ENCODE peak calls at places on chromosomes 11 and 22, in seven cellular contexts. Q is GM23338, A is HCT116, E is SK-N-SH, N is PC-3, L is OCI-LY7, C is MM.1S. Y is an unnamed sample.

GRCh38 chr22:23278883-23279675 is 98.8 kb downstream of the BCR start:
- DNase-seq in Q (no peak), A (no peak), E (no peak), N (peak; percentile 49), L (no peak), C (no peak), Y (no peak)

GRCh38 chr11:99069831-99070444 is 49.2 kb downstream of the CNTN5 start:
- DNase-seq in Q (peak; percentile 45), A (no peak), E (no peak), N (peak; percentile 39), L (no peak), C (peak; percentile 82), Y (peak; percentile 49)

GRCh38 chr11:47376543-47377371 is 1.6 kb downstream of the SPI1 start:
- DNase-seq in Q (peak; percentile 37), A (no peak), E (peak; percentile 27), N (no peak), L (peak; percentile 50), C (no peak), Y (no peak)

GRCh38 chr11:65867284-65868071 is 5.1 kb downstream of the EFEMP2 start:
- DNase-seq in Q (peak; percentile 72), A (no peak), E (peak; percentile 73), N (no peak), L (peak; percentile 54), C (no peak), Y (no peak)

GRCh38 chr22:33811686-33812085 is 108.6 kb downstream of the LARGE1 start:
- DNase-seq in Q (peak; percentile 24), A (no peak), E (no peak), N (no peak), L (no peak), C (no peak), Y (peak; percentile 51)

GRCh38 chr11:61507962-61508824 is at the start of gene LRRC10B:
- DNase-seq in Q (peak; percentile 95), A (peak; percentile 52), E (peak; percentile 93), N (no peak), L (no peak), C (no peak), Y (peak; percentile 79)

GRCh38 chr11:86799680-86800075 is 664 bp upstream of the PRSS23 start:
- DNase-seq in Q (peak; percentile 41), A (no peak), E (peak; percentile 40), N (no peak), L (no peak), C (no peak), Y (no peak)

GRCh38 chr11:123122341-123122740 is 60.4 kb upstream of the HSPA8 start:
- DNase-seq in Q (no peak), A (no peak), E (peak; percentile 48), N (no peak), L (no peak), C (no peak), Y (peak; percentile 66)

GRCh38 chr11:28439403-28439802 is 331.2 kb downstream of the METTL15 start:
- DNase-seq in Q (no peak), A (no peak), E (no peak), N (no peak), L (no peak), C (no peak), Y (no peak)

GRCh38 chr11:94803491-94803890 is 35.3 kb downstream of the AMOTL1 start:
- DNase-seq in Q (no peak), A (no peak), E (no peak), N (no peak), L (no peak), C (no peak), Y (no peak)

GRCh38 chr22:25623310-25623734 is 58.8 kb downstream of the GRK3 start:
- DNase-seq in Q (no peak), A (no peak), E (no peak), N (no peak), L (peak; percentile 2), C (no peak), Y (no peak)
- TF ChIP-seq EZH2phosphoT487 in Q (no peak), A (no peak), E (no peak), N (no peak), L (no peak), C (no peak), Y (no peak)

GRCh38 chr11:73182824-73183321 is 35.2 kb upstream of the P2RY2 start:
- DNase-seq in Q (peak; percentile 21), A (no peak), E (no peak), N (no peak), L (no peak), C (no peak), Y (peak; percentile 55)
- TF ChIP-seq CTCF in Q (peak; percentile 40), A (no peak), E (no peak), N (peak; percentile 16), L (no peak), C (no peak), Y (peak; percentile 10)

GRCh38 chr11:69923641-69924307 is 104.6 kb upstream of the FGF3 start:
- DNase-seq in Q (no peak), A (no peak), E (no peak), N (no peak), L (no peak), C (no peak), Y (no peak)

GRCh38 chr11:69924308-69925161 is 105.3 kb upstream of the FGF3 start:
- DNase-seq in Q (no peak), A (no peak), E (no peak), N (no peak), L (no peak), C (no peak), Y (no peak)

GRCh38 chr11:69925366-69926196 is 106.4 kb upstream of the FGF3 start:
- DNase-seq in Q (no peak), A (no peak), E (peak; percentile 68), N (no peak), L (no peak), C (no peak), Y (no peak)

GRCh38 chr11:69928124-69928523 is 108.9 kb upstream of the FGF3 start:
- DNase-seq in Q (no peak), A (no peak), E (no peak), N (no peak), L (no peak), C (no peak), Y (no peak)

GRCh38 chr11:69926376-69927050 is 107.3 kb upstream of the FGF3 start:
- DNase-seq in Q (no peak), A (no peak), E (no peak), N (no peak), L (no peak), C (no peak), Y (no peak)
- H3K9me2 ChIP-seq in Q (no peaks in the 10 kb centered on the region), A (no peaks in the 10 kb centered on the region), E (no peaks in the 10 kb centered on the region), N (no peaks in the 10 kb centered on the region), L (no peaks in the 10 kb centered on the region), C (no peaks in the 10 kb centered on the region), Y (no peaks in the 10 kb centered on the region)

GRCh38 chr11:91967018-91967715 is 257.5 kb upstream of the FAT3 start:
- DNase-seq in Q (no peak), A (no peak), E (no peak), N (no peak), L (no peak), C (no peak), Y (no peak)

GRCh38 chr11:91960770-91961169 is 263.8 kb upstream of the FAT3 start:
- DNase-seq in Q (no peak), A (no peak), E (no peak), N (no peak), L (no peak), C (no peak), Y (no peak)

GRCh38 chr11:91970604-91971003 is 254.0 kb upstream of the FAT3 start:
- DNase-seq in Q (no peak), A (no peak), E (no peak), N (no peak), L (no peak), C (no peak), Y (no peak)

DNA sequence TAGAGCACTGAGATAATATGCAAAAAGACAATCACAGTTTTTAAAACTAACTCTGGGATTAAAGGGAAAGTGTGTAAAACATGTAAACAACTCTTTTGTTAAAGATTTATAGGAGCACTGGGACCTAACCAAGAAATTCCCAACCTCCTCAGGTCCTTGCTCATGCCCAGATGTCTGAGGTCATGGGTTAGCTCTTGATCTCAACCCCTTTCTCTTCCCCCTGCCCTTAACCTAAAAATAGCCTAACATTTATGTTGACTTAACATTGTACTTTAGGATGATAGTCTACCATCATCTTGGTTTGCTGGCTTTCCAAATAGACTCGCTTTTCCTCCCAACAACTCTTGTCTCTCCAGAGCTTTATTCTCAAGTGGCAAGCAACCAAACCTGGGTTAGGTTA is 258.2 kb upstream of the FAT3 start:
- DNase-seq in Q (no peak), A (no peak), E (no peak), N (no peak), L (no peak), C (no peak), Y (no peak)
- TF ChIP-seq EZH2phosphoT487 in Q (no peak), A (no peak), E (no peak), N (no peak), L (no peak), C (no peak), Y (no peak)

Y was measured in hepatocyte.